ENCODE peak calls at places on chromosome 22, in six cellular contexts. One of them, this sample, is unnamed.

GRCh38 chr22:34055525-34056200 is 135.4 kb upstream of the LARGE1 start:
- DNase-seq in GM23338: peak; percentile 86
- DNase-seq in K562: peak; percentile 2
- DNase-seq in CD8-positive, alpha-beta memory T cell: no peak
- DNase-seq in esophagus squamous epithelium: no peak
- DNase-seq in H7: peak; percentile 77
- DNase-seq in this sample: no peak

GRCh38 chr22:22973336-22973735 is 85.7 kb downstream of the IGLL5 start:
- DNase-seq in GM23338: no peak
- DNase-seq in K562: no peak
- DNase-seq in CD8-positive, alpha-beta memory T cell: no peak
- DNase-seq in esophagus squamous epithelium: no peak
- DNase-seq in H7: no peak
- DNase-seq in this sample: no peak

GRCh38 chr22:21984793-21985192 is 2.2 kb upstream of the TOP3B start:
- DNase-seq in GM23338: peak; percentile 86
- DNase-seq in K562: peak; percentile 98
- DNase-seq in CD8-positive, alpha-beta memory T cell: no peak
- DNase-seq in esophagus squamous epithelium: no peak
- DNase-seq in H7: peak; percentile 81
- DNase-seq in this sample: no peak

GRCh38 chr22:24049211-24049610 is 38.1 kb downstream of the CABIN1 start:
- DNase-seq in GM23338: no peak
- DNase-seq in K562: no peak
- DNase-seq in CD8-positive, alpha-beta memory T cell: no peak
- DNase-seq in esophagus squamous epithelium: no peak
- DNase-seq in H7: no peak
- DNase-seq in this sample: no peak

GRCh38 chr22:39300198-39300830 is 19.1 kb downstream of the RPL3 start:
- DNase-seq in GM23338: peak; percentile 60
- DNase-seq in K562: no peak
- DNase-seq in CD8-positive, alpha-beta memory T cell: no peak
- DNase-seq in esophagus squamous epithelium: no peak
- DNase-seq in H7: peak; percentile 67
- DNase-seq in this sample: no peak

GRCh38 chr22:40408718-40409612 is 38.6 kb downstream of the SGSM3 start:
- DNase-seq in GM23338: no peak
- DNase-seq in K562: no peak
- DNase-seq in CD8-positive, alpha-beta memory T cell: no peak
- DNase-seq in esophagus squamous epithelium: no peak
- DNase-seq in H7: peak; percentile 49
- DNase-seq in this sample: no peak

GRCh38 chr22:46047841-46048595 is 71.1 kb upstream of the WNT7B start:
- DNase-seq in GM23338: no peak
- DNase-seq in K562: no peak
- DNase-seq in CD8-positive, alpha-beta memory T cell: no peak
- DNase-seq in esophagus squamous epithelium: no peak
- DNase-seq in H7: no peak
- DNase-seq in this sample: no peak

GRCh38 chr22:47691152-47691895 is 928.9 kb downstream of the TBC1D22A start:
- DNase-seq in GM23338: no peak
- DNase-seq in K562: no peak
- DNase-seq in CD8-positive, alpha-beta memory T cell: no peak
- DNase-seq in esophagus squamous epithelium: no peak
- DNase-seq in H7: no peak
- DNase-seq in this sample: no peak

GRCh38 chr22:36644333-36644757 is 59.2 kb downstream of the CACNG2 start:
- DNase-seq in GM23338: peak; percentile 93
- DNase-seq in K562: peak; percentile 66
- DNase-seq in CD8-positive, alpha-beta memory T cell: no peak
- DNase-seq in esophagus squamous epithelium: no peak
- DNase-seq in H7: peak; percentile 75
- DNase-seq in this sample: no peak

GRCh38 chr22:26321469-26321913 is 107.6 kb upstream of the ASPHD2 start:
- DNase-seq in GM23338: peak; percentile 23
- DNase-seq in K562: peak; percentile 27
- DNase-seq in CD8-positive, alpha-beta memory T cell: no peak
- DNase-seq in esophagus squamous epithelium: no peak
- DNase-seq in H7: no peak
- DNase-seq in this sample: no peak

GRCh38 chr22:50098052-50098451 is 8.2 kb downstream of the MOV10L1 start:
- DNase-seq in GM23338: no peak
- DNase-seq in K562: no peak
- DNase-seq in CD8-positive, alpha-beta memory T cell: no peak
- DNase-seq in esophagus squamous epithelium: no peak
- DNase-seq in H7: no peak
- DNase-seq in this sample: no peak

GRCh38 chr22:33389927-33390326 is 331.7 kb upstream of the SYN3 start:
- DNase-seq in GM23338: no peak
- DNase-seq in K562: no peak
- DNase-seq in CD8-positive, alpha-beta memory T cell: no peak
- DNase-seq in esophagus squamous epithelium: no peak
- DNase-seq in H7: no peak
- DNase-seq in this sample: no peak

GRCh38 chr22:45632791-45633515 is 38.7 kb upstream of the ATXN10 start:
- DNase-seq in GM23338: peak; percentile 26
- DNase-seq in K562: no peak
- DNase-seq in CD8-positive, alpha-beta memory T cell: no peak
- DNase-seq in esophagus squamous epithelium: no peak
- DNase-seq in H7: peak; percentile 61
- DNase-seq in this sample: no peak

GRCh38 chr22:39469326-39469680 is 12.5 kb downstream of the MGAT3 start:
- DNase-seq in GM23338: no peak
- DNase-seq in K562: no peak
- DNase-seq in CD8-positive, alpha-beta memory T cell: no peak
- DNase-seq in esophagus squamous epithelium: no peak
- DNase-seq in H7: no peak
- DNase-seq in this sample: no peak

GRCh38 chr22:47282366-47282765 is 519.9 kb downstream of the TBC1D22A start:
- DNase-seq in GM23338: no peak
- DNase-seq in K562: no peak
- DNase-seq in CD8-positive, alpha-beta memory T cell: no peak
- DNase-seq in esophagus squamous epithelium: no peak
- DNase-seq in H7: no peak
- DNase-seq in this sample: no peak

GRCh38 chr22:44406581-44407403 is 91.2 kb downstream of the RTL6 start:
- DNase-seq in GM23338: peak; percentile 56
- DNase-seq in K562: no peak
- DNase-seq in CD8-positive, alpha-beta memory T cell: no peak
- DNase-seq in esophagus squamous epithelium: no peak
- DNase-seq in H7: peak; percentile 79
- DNase-seq in this sample: no peak

GRCh38 chr22:20996031-20996410 is 5.9 kb downstream of the THAP7 start:
- DNase-seq in GM23338: no peak
- DNase-seq in K562: no peak
- DNase-seq in CD8-positive, alpha-beta memory T cell: no peak
- DNase-seq in esophagus squamous epithelium: no peak
- DNase-seq in H7: no peak
- DNase-seq in this sample: no peak

GRCh38 chr22:35860837-35861236 is 143.2 kb downstream of the APOL5 start:
- DNase-seq in GM23338: no peak
- DNase-seq in K562: no peak
- DNase-seq in CD8-positive, alpha-beta memory T cell: no peak
- DNase-seq in esophagus squamous epithelium: no peak
- DNase-seq in H7: no peak
- DNase-seq in this sample: no peak

GRCh38 chr22:22933807-22934542 is 46.4 kb downstream of the IGLL5 start:
- DNase-seq in GM23338: no peak
- DNase-seq in K562: no peak
- DNase-seq in CD8-positive, alpha-beta memory T cell: no peak
- DNase-seq in esophagus squamous epithelium: no peak
- DNase-seq in H7: no peak
- DNase-seq in this sample: no peak

GRCh38 chr22:32819120-32819519 is 17.6 kb downstream of the TIMP3 start:
- DNase-seq in GM23338: no peak
- DNase-seq in K562: no peak
- DNase-seq in CD8-positive, alpha-beta memory T cell: no peak
- DNase-seq in esophagus squamous epithelium: no peak
- DNase-seq in H7: no peak
- DNase-seq in this sample: no peak

GRCh38 chr22:50548913-50549790 is 3.5 kb downstream of the KLHDC7B start:
- DNase-seq in GM23338: no peak
- DNase-seq in K562: no peak
- DNase-seq in CD8-positive, alpha-beta memory T cell: no peak
- DNase-seq in esophagus squamous epithelium: no peak
- DNase-seq in H7: peak; percentile 72
- DNase-seq in this sample: no peak

GRCh38 chr22:24068717-24069116 is 57.6 kb downstream of the CABIN1 start:
- DNase-seq in GM23338: no peak
- DNase-seq in K562: no peak
- DNase-seq in CD8-positive, alpha-beta memory T cell: peak; percentile 12
- DNase-seq in esophagus squamous epithelium: no peak
- DNase-seq in H7: no peak
- DNase-seq in this sample: no peak

GRCh38 chr22:43476341-43476740 is 64.5 kb downstream of the MPPED1 start:
- DNase-seq in GM23338: peak; percentile 49
- DNase-seq in K562: no peak
- DNase-seq in CD8-positive, alpha-beta memory T cell: no peak
- DNase-seq in esophagus squamous epithelium: no peak
- DNase-seq in H7: peak; percentile 77
- DNase-seq in this sample: no peak

GRCh38 chr22:39908121-39908520 is 7.2 kb downstream of the GRAP2 start:
- DNase-seq in GM23338: no peak
- DNase-seq in K562: no peak
- DNase-seq in CD8-positive, alpha-beta memory T cell: no peak
- DNase-seq in esophagus squamous epithelium: no peak
- DNase-seq in H7: no peak
- DNase-seq in this sample: no peak

GRCh38 chr22:40204331-40205116 is 26.8 kb downstream of the TNRC6B start:
- DNase-seq in GM23338: no peak
- DNase-seq in K562: no peak
- DNase-seq in CD8-positive, alpha-beta memory T cell: no peak
- DNase-seq in esophagus squamous epithelium: no peak
- DNase-seq in H7: no peak
- DNase-seq in this sample: no peak

GRCh38 chr22:35540600-35541253 is at the start of gene RASD2:
- DNase-seq in GM23338: peak; percentile 67
- DNase-seq in K562: peak; percentile 14
- DNase-seq in CD8-positive, alpha-beta memory T cell: no peak
- DNase-seq in esophagus squamous epithelium: no peak
- DNase-seq in H7: peak; percentile 90
- DNase-seq in this sample: no peak

GRCh38 chr22:44399196-44399837 is 86.6 kb upstream of the SHISAL1 start:
- DNase-seq in GM23338: no peak
- DNase-seq in K562: no peak
- DNase-seq in CD8-positive, alpha-beta memory T cell: no peak
- DNase-seq in esophagus squamous epithelium: no peak
- DNase-seq in H7: peak; percentile 55
- DNase-seq in this sample: no peak

GRCh38 chr22:42805016-42805997 is 51.8 kb downstream of the ARFGAP3 start:
- DNase-seq in GM23338: peak; percentile 34
- DNase-seq in K562: no peak
- DNase-seq in CD8-positive, alpha-beta memory T cell: no peak
- DNase-seq in esophagus squamous epithelium: no peak
- DNase-seq in H7: peak; percentile 73
- DNase-seq in this sample: no peak

GRCh38 chr22:34281738-34282137 is 361.5 kb upstream of the LARGE1 start:
- DNase-seq in GM23338: no peak
- DNase-seq in K562: no peak
- DNase-seq in CD8-positive, alpha-beta memory T cell: no peak
- DNase-seq in esophagus squamous epithelium: no peak
- DNase-seq in H7: no peak
- DNase-seq in this sample: no peak

GRCh38 chr22:35883028-35883620 is 145.5 kb downstream of the RBFOX2 start:
- DNase-seq in GM23338: peak; percentile 33
- DNase-seq in K562: no peak
- DNase-seq in CD8-positive, alpha-beta memory T cell: peak; percentile 4
- DNase-seq in esophagus squamous epithelium: no peak
- DNase-seq in H7: no peak
- DNase-seq in this sample: no peak

GRCh38 chr22:43228330-43228729 is 41.4 kb upstream of the TTLL12 start:
- DNase-seq in GM23338: peak; percentile 88
- DNase-seq in K562: peak; percentile 77
- DNase-seq in CD8-positive, alpha-beta memory T cell: no peak
- DNase-seq in esophagus squamous epithelium: no peak
- DNase-seq in H7: peak; percentile 92
- DNase-seq in this sample: no peak

GRCh38 chr22:19878461-19879247 is 24.0 kb upstream of the GNB1L start:
- DNase-seq in GM23338: no peak
- DNase-seq in K562: no peak
- DNase-seq in CD8-positive, alpha-beta memory T cell: no peak
- DNase-seq in esophagus squamous epithelium: no peak
- DNase-seq in H7: peak; percentile 45
- DNase-seq in this sample: no peak
- H3K4me3 ChIP-seq in GM23338: no peak overlapping the region
- H3K4me3 ChIP-seq in K562: no peak overlapping the region
- H3K4me3 ChIP-seq in CD8-positive, alpha-beta memory T cell: no peak overlapping the region
- H3K4me3 ChIP-seq in esophagus squamous epithelium: no peak overlapping the region
- H3K4me3 ChIP-seq in H7: no peak overlapping the region
- H3K4me3 ChIP-seq in this sample: no peak overlapping the region

DNA sequence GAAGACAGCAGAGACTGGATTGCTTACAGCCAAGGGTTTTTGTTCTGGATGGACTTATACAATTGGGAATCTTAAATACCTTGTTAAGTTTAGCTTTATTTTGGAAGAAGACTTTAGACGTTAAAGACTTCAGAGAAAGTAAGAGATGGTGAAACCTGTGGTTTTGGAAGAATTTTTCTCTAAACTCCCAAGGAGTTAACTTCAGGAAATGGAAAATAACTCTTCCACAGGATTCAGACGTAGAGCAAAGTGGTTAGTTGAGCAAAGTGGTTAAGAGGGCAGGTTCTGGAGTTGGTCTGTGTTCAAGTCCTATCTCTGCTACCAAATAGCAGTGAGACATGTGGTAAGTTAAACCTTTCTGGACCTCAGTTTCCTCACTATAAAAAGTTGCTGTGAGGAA is 12.8 kb downstream of the PITPNB start:
- DNase-seq in GM23338: no peak
- DNase-seq in K562: no peak
- DNase-seq in CD8-positive, alpha-beta memory T cell: no peak
- DNase-seq in esophagus squamous epithelium: no peak
- DNase-seq in H7: no peak
- DNase-seq in this sample: no peak
- H3K36me3 ChIP-seq in GM23338: peaks cover 15% of the 10 kb centered on the region
- H3K36me3 ChIP-seq in K562: peaks cover 71% of the 10 kb centered on the region
- H3K36me3 ChIP-seq in CD8-positive, alpha-beta memory T cell: peaks cover 8% of the 10 kb centered on the region
- H3K36me3 ChIP-seq in esophagus squamous epithelium: peaks cover 100% of the 10 kb centered on the region
- H3K36me3 ChIP-seq in H7: peaks cover 8% of the 10 kb centered on the region
- H3K36me3 ChIP-seq in this sample: peaks cover 15% of the 10 kb centered on the region

DNA sequence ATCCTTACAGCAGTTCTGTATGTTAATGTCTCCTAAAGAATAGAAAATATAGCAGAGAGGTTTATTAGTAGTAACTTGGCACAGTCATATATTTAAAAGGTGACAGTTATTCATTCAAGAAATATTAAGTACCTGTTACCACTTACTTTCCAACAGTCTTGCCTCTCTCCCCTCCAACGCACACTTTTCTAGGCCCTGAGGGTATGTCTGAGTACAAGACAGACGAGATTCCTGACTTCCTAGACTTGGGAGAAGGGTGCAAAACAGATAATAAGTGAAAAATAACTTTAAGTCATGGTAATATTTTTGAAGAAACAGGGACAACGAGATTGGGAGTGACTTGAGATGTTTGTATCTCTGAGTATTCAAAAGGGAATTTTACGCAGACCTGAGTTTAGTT is 1.6 kb downstream of the EIF3L start:
- DNase-seq in GM23338: no peak
- DNase-seq in K562: no peak
- DNase-seq in CD8-positive, alpha-beta memory T cell: no peak
- DNase-seq in esophagus squamous epithelium: no peak
- DNase-seq in H7: no peak
- DNase-seq in this sample: no peak
- H3K4me3 ChIP-seq in GM23338: peak overlapping the region; percentile 98
- H3K4me3 ChIP-seq in K562: no peak overlapping the region
- H3K4me3 ChIP-seq in CD8-positive, alpha-beta memory T cell: no peak overlapping the region
- H3K4me3 ChIP-seq in esophagus squamous epithelium: no peak overlapping the region
- H3K4me3 ChIP-seq in H7: no peak overlapping the region
- H3K4me3 ChIP-seq in this sample: no peak overlapping the region

GRCh38 chr22:25200967-25201366 is 1.3 kb downstream of the CRYBB3 start:
- DNase-seq in GM23338: no peak
- DNase-seq in K562: no peak
- DNase-seq in CD8-positive, alpha-beta memory T cell: no peak
- DNase-seq in esophagus squamous epithelium: no peak
- DNase-seq in H7: no peak
- DNase-seq in this sample: no peak
- H3K36me3 ChIP-seq in GM23338: no peaks in the 10 kb centered on the region
- H3K36me3 ChIP-seq in K562: no peaks in the 10 kb centered on the region
- H3K36me3 ChIP-seq in CD8-positive, alpha-beta memory T cell: no peaks in the 10 kb centered on the region
- H3K36me3 ChIP-seq in esophagus squamous epithelium: peaks cover 82% of the 10 kb centered on the region
- H3K36me3 ChIP-seq in H7: no peaks in the 10 kb centered on the region
- H3K36me3 ChIP-seq in this sample: no peaks in the 10 kb centered on the region

This sample was measured in CD8-positive, alpha-beta T cell.